ENCODE peak calls at places on chromosomes 3 and 15, in seven cellular contexts. One of them, this sample, is unnamed.

GRCh38 chr3:170047133-170047404 is 9.3 kb downstream of the GPR160 start:
- DNase-seq in fibroblast of the aortic adventitia: no peak
- DNase-seq in NCI-H345: no peak
- DNase-seq in iris pigment epithelial cell: no peak
- DNase-seq in HS-27A: no peak
- DNase-seq in neural crest cell: no peak
- DNase-seq in NCI-H1436: no peak
- DNase-seq in this sample: no peak

GRCh38 chr3:127851899-127852298 is 29.6 kb upstream of the MGLL start:
- DNase-seq in fibroblast of the aortic adventitia: no peak
- DNase-seq in NCI-H345: peak; percentile 68
- DNase-seq in iris pigment epithelial cell: no peak
- DNase-seq in HS-27A: no peak
- DNase-seq in neural crest cell: no peak
- DNase-seq in NCI-H1436: no peak
- DNase-seq in this sample: no peak

GRCh38 chr15:52331490-52332240 is 36.1 kb upstream of the MYO5C start:
- DNase-seq in fibroblast of the aortic adventitia: peak; percentile 72
- DNase-seq in NCI-H345: no peak
- DNase-seq in iris pigment epithelial cell: peak; percentile 63
- DNase-seq in HS-27A: peak; percentile 24
- DNase-seq in neural crest cell: no peak
- DNase-seq in NCI-H1436: peak; percentile 42
- DNase-seq in this sample: no peak

GRCh38 chr15:101474233-101474632 is 15.3 kb downstream of the PCSK6 start:
- DNase-seq in fibroblast of the aortic adventitia: no peak
- DNase-seq in NCI-H345: no peak
- DNase-seq in iris pigment epithelial cell: no peak
- DNase-seq in HS-27A: no peak
- DNase-seq in neural crest cell: no peak
- DNase-seq in NCI-H1436: no peak
- DNase-seq in this sample: no peak

GRCh38 chr3:145698252-145698651 is 462.7 kb downstream of the PLOD2 start:
- DNase-seq in fibroblast of the aortic adventitia: peak; percentile 43
- DNase-seq in NCI-H345: no peak
- DNase-seq in iris pigment epithelial cell: no peak
- DNase-seq in HS-27A: no peak
- DNase-seq in neural crest cell: no peak
- DNase-seq in NCI-H1436: no peak
- DNase-seq in this sample: no peak

GRCh38 chr15:36907295-36907694 is 193.1 kb downstream of the MEIS2 start:
- DNase-seq in fibroblast of the aortic adventitia: no peak
- DNase-seq in NCI-H345: no peak
- DNase-seq in iris pigment epithelial cell: no peak
- DNase-seq in HS-27A: no peak
- DNase-seq in neural crest cell: no peak
- DNase-seq in NCI-H1436: no peak
- DNase-seq in this sample: no peak

GRCh38 chr3:153372326-153372725 is 210.3 kb downstream of the RAP2B start:
- DNase-seq in fibroblast of the aortic adventitia: peak; percentile 84
- DNase-seq in NCI-H345: no peak
- DNase-seq in iris pigment epithelial cell: peak; percentile 84
- DNase-seq in HS-27A: no peak
- DNase-seq in neural crest cell: no peak
- DNase-seq in NCI-H1436: no peak
- DNase-seq in this sample: no peak

GRCh38 chr3:53495518-53496501 is 1.4 kb downstream of the CACNA1D start:
- DNase-seq in fibroblast of the aortic adventitia: no peak
- DNase-seq in NCI-H345: peak; percentile 47
- DNase-seq in iris pigment epithelial cell: no peak
- DNase-seq in HS-27A: no peak
- DNase-seq in neural crest cell: no peak
- DNase-seq in NCI-H1436: peak; percentile 12
- DNase-seq in this sample: no peak

GRCh38 chr15:44034933-44035624 is 160.0 kb downstream of the FRMD5 start:
- DNase-seq in fibroblast of the aortic adventitia: peak; percentile 92
- DNase-seq in NCI-H345: no peak
- DNase-seq in iris pigment epithelial cell: peak; percentile 72
- DNase-seq in HS-27A: peak; percentile 47
- DNase-seq in neural crest cell: no peak
- DNase-seq in NCI-H1436: no peak
- DNase-seq in this sample: no peak

GRCh38 chr3:14879161-14879888 is 60.6 kb downstream of the FGD5 start:
- DNase-seq in fibroblast of the aortic adventitia: peak; percentile 18
- DNase-seq in NCI-H345: peak; percentile 17
- DNase-seq in iris pigment epithelial cell: no peak
- DNase-seq in HS-27A: no peak
- DNase-seq in neural crest cell: no peak
- DNase-seq in NCI-H1436: no peak
- DNase-seq in this sample: no peak

GRCh38 chr15:78540955-78541743 is 905 bp downstream of the PSMA4 start:
- DNase-seq in fibroblast of the aortic adventitia: peak; percentile 41
- DNase-seq in NCI-H345: no peak
- DNase-seq in iris pigment epithelial cell: peak; percentile 12
- DNase-seq in HS-27A: peak; percentile 14
- DNase-seq in neural crest cell: no peak
- DNase-seq in NCI-H1436: no peak
- DNase-seq in this sample: no peak

GRCh38 chr3:43223670-43224364 is 62.5 kb upstream of the SNRK start:
- DNase-seq in fibroblast of the aortic adventitia: peak; percentile 46
- DNase-seq in NCI-H345: no peak
- DNase-seq in iris pigment epithelial cell: peak; percentile 28
- DNase-seq in HS-27A: no peak
- DNase-seq in neural crest cell: no peak
- DNase-seq in NCI-H1436: no peak
- DNase-seq in this sample: no peak

GRCh38 chr15:64072812-64073211 is 20.8 kb downstream of the CIAO2A start:
- DNase-seq in fibroblast of the aortic adventitia: no peak
- DNase-seq in NCI-H345: no peak
- DNase-seq in iris pigment epithelial cell: peak; percentile 42
- DNase-seq in HS-27A: no peak
- DNase-seq in neural crest cell: no peak
- DNase-seq in NCI-H1436: no peak
- DNase-seq in this sample: no peak

GRCh38 chr15:87038404-87038803 is 958.7 kb downstream of the AGBL1 start:
- DNase-seq in fibroblast of the aortic adventitia: peak; percentile 74
- DNase-seq in NCI-H345: no peak
- DNase-seq in iris pigment epithelial cell: no peak
- DNase-seq in HS-27A: no peak
- DNase-seq in neural crest cell: no peak
- DNase-seq in NCI-H1436: no peak
- DNase-seq in this sample: no peak